ENCODE peak calls at places on chromosomes 4 and X, in six cellular contexts. One of them, this sample, is unnamed.

GRCh38 chrX:110317820-110318663 is at the start of gene AMMECR1:
- DNase-seq in GM12865: peak
- DNase-seq in A172: peak
- DNase-seq in activated effector memory CD4-positive, alpha-beta T cell treated with Interleukin-2 at 50 U/mL for 16 hours: peak
- DNase-seq in AG20443: peak
- DNase-seq in T-helper 17 cell: peak
- DNase-seq in this sample: peak

GRCh38 chr4:126071346-126072333 is 756.9 kb downstream of the FAT4 start:
- DNase-seq in GM12865: no peak
- DNase-seq in AG20443: peak
- DNase-seq in T-helper 17 cell: no peak
- DNase-seq in A172: peak
- DNase-seq in activated effector memory CD4-positive, alpha-beta T cell treated with Interleukin-2 at 50 U/mL for 16 hours: no peak
- DNase-seq in this sample: no peak

GRCh38 chr4:110503588-110504435 is 27.9 kb downstream of the ENPEP start:
- DNase-seq in A172: no peak
- DNase-seq in activated effector memory CD4-positive, alpha-beta T cell treated with Interleukin-2 at 50 U/mL for 16 hours: no peak
- DNase-seq in AG20443: peak
- DNase-seq in GM12865: peak
- DNase-seq in T-helper 17 cell: no peak
- DNase-seq in this sample: peak

GRCh38 chr4:185640809-185641675 is 105.7 kb upstream of the PDLIM3 start:
- DNase-seq in A172: peak
- DNase-seq in AG20443: peak
- DNase-seq in GM12865: peak
- DNase-seq in activated effector memory CD4-positive, alpha-beta T cell treated with Interleukin-2 at 50 U/mL for 16 hours: no peak
- DNase-seq in T-helper 17 cell: no peak
- DNase-seq in this sample: peak

GRCh38 chr4:109588176-109588575 is 28.1 kb downstream of the MCUB start:
- DNase-seq in AG20443: no peak
- DNase-seq in activated effector memory CD4-positive, alpha-beta T cell treated with Interleukin-2 at 50 U/mL for 16 hours: no peak
- DNase-seq in T-helper 17 cell: no peak
- DNase-seq in A172: no peak
- DNase-seq in GM12865: peak
- DNase-seq in this sample: no peak

GRCh38 chr4:54658321-54659093 is 750 bp downstream of the KIT start:
- DNase-seq in GM12865: peak
- DNase-seq in AG20443: peak
- DNase-seq in A172: peak
- DNase-seq in activated effector memory CD4-positive, alpha-beta T cell treated with Interleukin-2 at 50 U/mL for 16 hours: peak
- DNase-seq in T-helper 17 cell: no peak
- DNase-seq in this sample: peak

GRCh38 chr4:141580523-141580922 is 55.9 kb upstream of the IL15 start:
- DNase-seq in activated effector memory CD4-positive, alpha-beta T cell treated with Interleukin-2 at 50 U/mL for 16 hours: no peak
- DNase-seq in GM12865: peak
- DNase-seq in AG20443: no peak
- DNase-seq in A172: peak
- DNase-seq in T-helper 17 cell: no peak
- DNase-seq in this sample: no peak

GRCh38 chrX:153864561-153865320 is 21.2 kb downstream of the L1CAM start:
- DNase-seq in A172: no peak
- DNase-seq in activated effector memory CD4-positive, alpha-beta T cell treated with Interleukin-2 at 50 U/mL for 16 hours: no peak
- DNase-seq in AG20443: no peak
- DNase-seq in GM12865: no peak
- DNase-seq in T-helper 17 cell: no peak
- DNase-seq in this sample: no peak

GRCh38 chrX:13511557-13512330 is 57.7 kb upstream of the EGFL6 start:
- DNase-seq in activated effector memory CD4-positive, alpha-beta T cell treated with Interleukin-2 at 50 U/mL for 16 hours: no peak
- DNase-seq in T-helper 17 cell: no peak
- DNase-seq in A172: no peak
- DNase-seq in AG20443: no peak
- DNase-seq in GM12865: no peak
- DNase-seq in this sample: no peak

GRCh38 chr4:154604696-154605200 is 7.7 kb downstream of the FGG start:
- DNase-seq in A172: no peak
- DNase-seq in GM12865: no peak
- DNase-seq in activated effector memory CD4-positive, alpha-beta T cell treated with Interleukin-2 at 50 U/mL for 16 hours: no peak
- DNase-seq in T-helper 17 cell: no peak
- DNase-seq in AG20443: no peak
- DNase-seq in this sample: no peak

GRCh38 chrX:139120760-139121159 is 409.2 kb upstream of the FGF13 start:
- DNase-seq in activated effector memory CD4-positive, alpha-beta T cell treated with Interleukin-2 at 50 U/mL for 16 hours: no peak
- DNase-seq in T-helper 17 cell: no peak
- DNase-seq in A172: peak
- DNase-seq in AG20443: peak
- DNase-seq in GM12865: no peak
- DNase-seq in this sample: no peak

GRCh38 chrX:63349307-63349706 is 1.8 kb downstream of the SPIN4 start:
- DNase-seq in A172: no peak
- DNase-seq in T-helper 17 cell: no peak
- DNase-seq in activated effector memory CD4-positive, alpha-beta T cell treated with Interleukin-2 at 50 U/mL for 16 hours: no peak
- DNase-seq in AG20443: no peak
- DNase-seq in GM12865: peak
- DNase-seq in this sample: no peak

GRCh38 chrX:9605484-9605883 is 140.6 kb downstream of the TBL1X start:
- DNase-seq in A172: no peak
- DNase-seq in T-helper 17 cell: no peak
- DNase-seq in AG20443: no peak
- DNase-seq in activated effector memory CD4-positive, alpha-beta T cell treated with Interleukin-2 at 50 U/mL for 16 hours: no peak
- DNase-seq in GM12865: no peak
- DNase-seq in this sample: no peak

GRCh38 chrX:52078133-52078532 is 9.2 kb upstream of the MAGED4B start:
- DNase-seq in AG20443: no peak
- DNase-seq in activated effector memory CD4-positive, alpha-beta T cell treated with Interleukin-2 at 50 U/mL for 16 hours: no peak
- DNase-seq in A172: no peak
- DNase-seq in T-helper 17 cell: no peak
- DNase-seq in GM12865: no peak
- DNase-seq in this sample: no peak

GRCh38 chrX:134619838-134620237 is 38.4 kb downstream of the PLAC1 start:
- DNase-seq in A172: no peak
- DNase-seq in activated effector memory CD4-positive, alpha-beta T cell treated with Interleukin-2 at 50 U/mL for 16 hours: no peak
- DNase-seq in GM12865: no peak
- DNase-seq in AG20443: no peak
- DNase-seq in T-helper 17 cell: no peak
- DNase-seq in this sample: no peak

GRCh38 chr4:28868831-28869230 is 1851.3 kb upstream of the PCDH7 start:
- DNase-seq in activated effector memory CD4-positive, alpha-beta T cell treated with Interleukin-2 at 50 U/mL for 16 hours: no peak
- DNase-seq in AG20443: no peak
- DNase-seq in A172: no peak
- DNase-seq in T-helper 17 cell: no peak
- DNase-seq in GM12865: no peak
- DNase-seq in this sample: no peak

GRCh38 chr4:173169428-173170209 is 1.0 kb downstream of the GALNT7 start:
- DNase-seq in T-helper 17 cell: peak
- DNase-seq in AG20443: peak
- DNase-seq in activated effector memory CD4-positive, alpha-beta T cell treated with Interleukin-2 at 50 U/mL for 16 hours: peak
- DNase-seq in GM12865: peak
- DNase-seq in A172: no peak
- DNase-seq in this sample: peak

This sample was measured in MM.1S.